ENCODE peak calls at places on chromosomes 13 and 19, in six cellular contexts. One of them, this sample, is unnamed.

GRCh38 chr19:38713227-38713649 is 31.0 kb downstream of the CAPN12 start:
- DNase-seq in neural crest cell: no peak
- DNase-seq in Panc1: no peak
- DNase-seq in GM13977: no peak
- DNase-seq in lower lobe of right lung: no peak
- DNase-seq in Peyer's patch: no peak
- DNase-seq in this sample: no peak

GRCh38 chr19:51783373-51783772 is 11.6 kb upstream of the FPR3 start:
- DNase-seq in neural crest cell: no peak
- DNase-seq in Panc1: no peak
- DNase-seq in GM13977: no peak
- DNase-seq in lower lobe of right lung: no peak
- DNase-seq in Peyer's patch: no peak
- DNase-seq in this sample: no peak

GRCh38 chr13:32150794-32151193 is 119.2 kb downstream of the FRY start:
- DNase-seq in neural crest cell: no peak
- DNase-seq in Panc1: no peak
- DNase-seq in GM13977: no peak
- DNase-seq in lower lobe of right lung: no peak
- DNase-seq in Peyer's patch: peak
- DNase-seq in this sample: no peak

GRCh38 chr13:76868451-76868850 is 17.8 kb downstream of the KCTD12 start:
- DNase-seq in neural crest cell: no peak
- DNase-seq in Panc1: no peak
- DNase-seq in GM13977: no peak
- DNase-seq in lower lobe of right lung: no peak
- DNase-seq in Peyer's patch: no peak
- DNase-seq in this sample: no peak

GRCh38 chr13:35714096-35714495 is 237.6 kb upstream of the MAB21L1 start:
- DNase-seq in neural crest cell: no peak
- DNase-seq in Panc1: no peak
- DNase-seq in GM13977: no peak
- DNase-seq in lower lobe of right lung: no peak
- DNase-seq in Peyer's patch: no peak
- DNase-seq in this sample: no peak

GRCh38 chr19:3322199-3322978 is 44.0 kb upstream of the NFIC start:
- DNase-seq in neural crest cell: no peak
- DNase-seq in Panc1: no peak
- DNase-seq in GM13977: no peak
- DNase-seq in lower lobe of right lung: no peak
- DNase-seq in Peyer's patch: no peak
- DNase-seq in this sample: no peak

GRCh38 chr19:16764793-16765433 is 45.3 kb downstream of the NWD1 start:
- DNase-seq in neural crest cell: no peak
- DNase-seq in Panc1: no peak
- DNase-seq in GM13977: no peak
- DNase-seq in lower lobe of right lung: no peak
- DNase-seq in Peyer's patch: no peak
- DNase-seq in this sample: no peak

GRCh38 chr19:55390461-55390880 is 4.7 kb downstream of the RPL28 start:
- DNase-seq in neural crest cell: no peak
- DNase-seq in Panc1: no peak
- DNase-seq in GM13977: no peak
- DNase-seq in lower lobe of right lung: no peak
- DNase-seq in Peyer's patch: no peak
- DNase-seq in this sample: no peak

GRCh38 chr13:47211106-47211505 is 314.3 kb upstream of the HTR2A start:
- DNase-seq in neural crest cell: no peak
- DNase-seq in Panc1: peak
- DNase-seq in GM13977: no peak
- DNase-seq in lower lobe of right lung: no peak
- DNase-seq in Peyer's patch: no peak
- DNase-seq in this sample: no peak

GRCh38 chr13:50128406-50129048 is 113.3 kb downstream of the KCNRG start:
- DNase-seq in neural crest cell: no peak
- DNase-seq in Panc1: no peak
- DNase-seq in GM13977: peak
- DNase-seq in lower lobe of right lung: no peak
- DNase-seq in Peyer's patch: no peak
- DNase-seq in this sample: peak

GRCh38 chr19:16073988-16074387 is 2.3 kb upstream of the TPM4 start:
- DNase-seq in neural crest cell: no peak
- DNase-seq in Panc1: no peak
- DNase-seq in GM13977: no peak
- DNase-seq in lower lobe of right lung: no peak
- DNase-seq in Peyer's patch: no peak
- DNase-seq in this sample: no peak

GRCh38 chr19:17075860-17076538 is 422 bp downstream of the MYO9B start:
- DNase-seq in neural crest cell: no peak
- DNase-seq in Panc1: no peak
- DNase-seq in GM13977: peak
- DNase-seq in lower lobe of right lung: peak
- DNase-seq in Peyer's patch: peak
- DNase-seq in this sample: no peak

GRCh38 chr19:27971071-27971470 is 1241.9 kb downstream of the UQCRFS1 start:
- DNase-seq in neural crest cell: no peak
- DNase-seq in Panc1: no peak
- DNase-seq in GM13977: no peak
- DNase-seq in lower lobe of right lung: no peak
- DNase-seq in Peyer's patch: no peak
- DNase-seq in this sample: no peak

GRCh38 chr13:44649118-44649455 is 73.0 kb upstream of the TSC22D1 start:
- DNase-seq in neural crest cell: no peak
- DNase-seq in Panc1: no peak
- DNase-seq in GM13977: no peak
- DNase-seq in lower lobe of right lung: no peak
- DNase-seq in Peyer's patch: no peak
- DNase-seq in this sample: peak

GRCh38 chr19:39052243-39052746 is 19.9 kb upstream of the FBXO27 start:
- DNase-seq in neural crest cell: peak
- DNase-seq in Panc1: peak
- DNase-seq in GM13977: peak
- DNase-seq in lower lobe of right lung: peak
- DNase-seq in Peyer's patch: peak
- DNase-seq in this sample: peak

GRCh38 chr19:12325690-12326089 is 7.7 kb downstream of the ZNF563 start:
- DNase-seq in neural crest cell: no peak
- DNase-seq in Panc1: no peak
- DNase-seq in GM13977: no peak
- DNase-seq in lower lobe of right lung: no peak
- DNase-seq in Peyer's patch: no peak
- DNase-seq in this sample: no peak

DNA sequence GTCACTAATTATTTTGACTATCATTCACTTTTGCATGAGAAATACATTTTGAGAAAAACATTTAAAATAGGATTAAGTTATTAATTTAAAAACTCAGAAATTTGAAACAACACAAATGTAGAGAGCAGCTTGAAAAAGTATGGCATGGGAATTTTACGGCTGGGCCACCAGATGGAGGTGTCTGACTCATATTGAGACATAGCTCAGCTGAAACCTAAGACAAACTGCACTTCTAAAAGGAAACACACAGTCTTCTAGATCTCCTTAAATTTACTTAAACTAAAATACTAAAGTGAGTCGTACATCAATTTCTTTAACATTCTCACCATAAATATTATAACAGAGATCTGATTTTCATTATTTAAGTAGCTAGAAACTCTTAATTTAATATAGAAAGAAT is 41.9 kb upstream of the POSTN start:
- DNase-seq in neural crest cell: no peak
- DNase-seq in Panc1: peak
- DNase-seq in GM13977: no peak
- DNase-seq in lower lobe of right lung: no peak
- DNase-seq in Peyer's patch: no peak
- DNase-seq in this sample: no peak
- TF ChIP-seq CTCF in neural crest cell: peak
- TF ChIP-seq CTCF in Panc1: peak
- TF ChIP-seq CTCF in GM13977: no peak
- TF ChIP-seq CTCF in lower lobe of right lung: peak
- TF ChIP-seq CTCF in Peyer's patch: no peak
- TF ChIP-seq CTCF in this sample: peak

DNA sequence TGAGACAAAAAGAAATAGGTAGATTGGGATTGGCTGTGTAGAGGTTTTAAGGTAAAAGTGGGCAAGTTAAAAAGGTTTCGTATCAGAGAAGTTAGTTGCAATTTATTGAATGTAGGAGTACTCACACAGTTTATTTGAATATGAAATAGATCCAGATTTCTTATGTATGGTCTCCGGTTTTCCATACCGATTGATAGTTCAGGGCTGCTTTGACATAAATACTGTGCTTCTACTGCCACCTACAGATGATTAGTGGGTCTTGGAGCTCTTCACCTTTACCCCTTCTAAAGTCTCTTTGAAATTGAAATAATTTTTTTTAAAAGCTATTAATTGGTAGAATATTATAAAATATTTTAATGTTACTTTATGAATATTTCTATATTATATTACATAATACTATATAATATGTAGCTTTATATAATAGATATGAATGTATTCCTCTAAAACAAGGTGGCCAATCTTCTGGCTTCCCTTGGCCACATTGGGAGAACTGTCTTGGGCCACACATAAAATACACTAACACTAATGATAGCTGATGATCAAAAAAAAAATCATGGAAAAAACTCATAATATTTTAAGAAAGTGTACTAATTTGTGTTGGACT is 7.7 kb upstream of the GPR18 start:
- DNase-seq in neural crest cell: no peak
- DNase-seq in Panc1: peak
- DNase-seq in GM13977: peak
- DNase-seq in lower lobe of right lung: no peak
- DNase-seq in Peyer's patch: no peak
- DNase-seq in this sample: no peak
- TF ChIP-seq CTCF in neural crest cell: peak
- TF ChIP-seq CTCF in Panc1: peak
- TF ChIP-seq CTCF in GM13977: peak
- TF ChIP-seq CTCF in lower lobe of right lung: peak
- TF ChIP-seq CTCF in Peyer's patch: peak
- TF ChIP-seq CTCF in this sample: peak

DNA sequence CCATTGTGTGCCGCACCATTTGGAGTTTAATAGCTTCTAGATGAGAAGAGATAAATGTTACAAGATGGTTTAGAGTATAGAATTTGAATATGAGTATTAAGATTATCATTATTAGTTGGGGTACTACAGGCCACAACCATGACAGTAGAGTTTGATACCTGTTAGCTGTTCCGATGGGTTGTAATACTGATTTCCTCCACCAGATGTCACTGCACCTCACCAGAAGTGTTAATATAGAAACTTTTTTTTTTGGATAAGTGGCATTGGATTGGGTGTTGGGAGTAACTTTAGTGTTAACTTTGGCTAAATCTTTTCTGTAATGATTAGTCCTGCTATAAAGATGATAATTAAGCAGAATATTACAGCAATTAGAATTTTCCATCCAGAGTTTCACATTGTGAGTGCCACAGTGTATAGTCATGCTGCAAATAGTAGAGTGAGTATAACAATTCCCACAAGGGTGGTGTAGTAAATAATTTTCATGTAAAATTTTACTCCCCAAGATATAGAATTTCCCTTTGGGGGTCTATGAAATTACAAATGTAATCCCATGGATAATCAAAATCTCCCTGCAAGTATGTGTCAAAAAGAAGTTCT is 56.3 kb downstream of the PSG3 start:
- DNase-seq in neural crest cell: peak
- DNase-seq in Panc1: peak
- DNase-seq in GM13977: no peak
- DNase-seq in lower lobe of right lung: no peak
- DNase-seq in Peyer's patch: peak
- DNase-seq in this sample: no peak
- TF ChIP-seq CTCF in neural crest cell: peak
- TF ChIP-seq CTCF in Panc1: peak
- TF ChIP-seq CTCF in GM13977: peak
- TF ChIP-seq CTCF in lower lobe of right lung: peak
- TF ChIP-seq CTCF in Peyer's patch: peak
- TF ChIP-seq CTCF in this sample: peak

GRCh38 chr13:98482476-98483444 is 94.1 kb downstream of the STK24 start:
- DNase-seq in neural crest cell: no peak
- DNase-seq in Panc1: peak
- DNase-seq in GM13977: peak
- DNase-seq in lower lobe of right lung: peak
- DNase-seq in Peyer's patch: peak
- DNase-seq in this sample: peak
- TF ChIP-seq CTCF in neural crest cell: peak
- TF ChIP-seq CTCF in Panc1: no peak
- TF ChIP-seq CTCF in GM13977: peak
- TF ChIP-seq CTCF in lower lobe of right lung: no peak
- TF ChIP-seq CTCF in Peyer's patch: peak
- TF ChIP-seq CTCF in this sample: peak

This sample was measured in GM13976.